ENCODE peak calls at places on chromosome 14, in eight cellular contexts. One of them, this sample, is unnamed.

GRCh38 chr14:75426332-75427125 is 1.3 kb upstream of the JDP2 start:
- DNase-seq in CD8-positive, alpha-beta memory T cell: no peak
- DNase-seq in left ventricle myocardium inferior: no peak
- DNase-seq in cardiac muscle cell: no peak
- DNase-seq in adipocyte: no peak
- DNase-seq in nucleus accumbens: no peak
- DNase-seq in GM20000: peak
- DNase-seq in fibroblast of lung: no peak
- DNase-seq in this sample: no peak

GRCh38 chr14:93056166-93056839 is 59.4 kb downstream of the ITPK1 start:
- DNase-seq in CD8-positive, alpha-beta memory T cell: no peak
- DNase-seq in left ventricle myocardium inferior: no peak
- DNase-seq in cardiac muscle cell: no peak
- DNase-seq in adipocyte: peak
- DNase-seq in nucleus accumbens: peak
- DNase-seq in GM20000: no peak
- DNase-seq in fibroblast of lung: no peak
- DNase-seq in this sample: no peak

GRCh38 chr14:38065101-38065762 is 142.5 kb upstream of the SSTR1 start:
- DNase-seq in CD8-positive, alpha-beta memory T cell: peak
- DNase-seq in left ventricle myocardium inferior: no peak
- DNase-seq in cardiac muscle cell: no peak
- DNase-seq in adipocyte: no peak
- DNase-seq in nucleus accumbens: no peak
- DNase-seq in GM20000: no peak
- DNase-seq in fibroblast of lung: no peak
- DNase-seq in this sample: no peak

GRCh38 chr14:77091518-77091917 is 6.5 kb upstream of the CIPC start:
- DNase-seq in CD8-positive, alpha-beta memory T cell: no peak
- DNase-seq in left ventricle myocardium inferior: no peak
- DNase-seq in cardiac muscle cell: no peak
- DNase-seq in adipocyte: no peak
- DNase-seq in nucleus accumbens: no peak
- DNase-seq in GM20000: no peak
- DNase-seq in fibroblast of lung: no peak
- DNase-seq in this sample: no peak

GRCh38 chr14:97301931-97302559 is 504.9 kb downstream of the VRK1 start:
- DNase-seq in CD8-positive, alpha-beta memory T cell: no peak
- DNase-seq in left ventricle myocardium inferior: no peak
- DNase-seq in cardiac muscle cell: no peak
- DNase-seq in adipocyte: no peak
- DNase-seq in nucleus accumbens: no peak
- DNase-seq in GM20000: no peak
- DNase-seq in fibroblast of lung: no peak
- DNase-seq in this sample: no peak

GRCh38 chr14:101475468-101476257 is 85.6 kb upstream of the DIO3 start:
- DNase-seq in CD8-positive, alpha-beta memory T cell: no peak
- DNase-seq in left ventricle myocardium inferior: no peak
- DNase-seq in cardiac muscle cell: peak
- DNase-seq in adipocyte: peak
- DNase-seq in nucleus accumbens: no peak
- DNase-seq in GM20000: no peak
- DNase-seq in fibroblast of lung: peak
- DNase-seq in this sample: peak

GRCh38 chr14:28061006-28061405 is 705.6 kb upstream of the FOXG1 start:
- DNase-seq in CD8-positive, alpha-beta memory T cell: no peak
- DNase-seq in left ventricle myocardium inferior: no peak
- DNase-seq in cardiac muscle cell: no peak
- DNase-seq in adipocyte: no peak
- DNase-seq in nucleus accumbens: no peak
- DNase-seq in GM20000: no peak
- DNase-seq in fibroblast of lung: peak
- DNase-seq in this sample: no peak

GRCh38 chr14:94584591-94585280 is 3.5 kb downstream of the SERPINA5 start:
- DNase-seq in CD8-positive, alpha-beta memory T cell: no peak
- DNase-seq in left ventricle myocardium inferior: no peak
- DNase-seq in cardiac muscle cell: peak
- DNase-seq in adipocyte: no peak
- DNase-seq in nucleus accumbens: no peak
- DNase-seq in GM20000: no peak
- DNase-seq in fibroblast of lung: no peak
- DNase-seq in this sample: no peak

GRCh38 chr14:48665077-48665784 is 920.9 kb downstream of the RPS29 start:
- DNase-seq in CD8-positive, alpha-beta memory T cell: no peak
- DNase-seq in left ventricle myocardium inferior: no peak
- DNase-seq in cardiac muscle cell: no peak
- DNase-seq in adipocyte: no peak
- DNase-seq in nucleus accumbens: no peak
- DNase-seq in GM20000: no peak
- DNase-seq in fibroblast of lung: peak
- DNase-seq in this sample: no peak

GRCh38 chr14:91882369-91882768 is 15.0 kb upstream of the TC2N start:
- DNase-seq in CD8-positive, alpha-beta memory T cell: no peak
- DNase-seq in left ventricle myocardium inferior: no peak
- DNase-seq in cardiac muscle cell: no peak
- DNase-seq in adipocyte: no peak
- DNase-seq in nucleus accumbens: no peak
- DNase-seq in GM20000: no peak
- DNase-seq in fibroblast of lung: no peak
- DNase-seq in this sample: no peak

GRCh38 chr14:61472025-61472672 is 150.8 kb downstream of the PRKCH start:
- DNase-seq in CD8-positive, alpha-beta memory T cell: peak
- DNase-seq in left ventricle myocardium inferior: peak
- DNase-seq in cardiac muscle cell: peak
- DNase-seq in adipocyte: peak
- DNase-seq in nucleus accumbens: no peak
- DNase-seq in GM20000: no peak
- DNase-seq in fibroblast of lung: peak
- DNase-seq in this sample: peak

GRCh38 chr14:52790756-52791203 is 627 bp downstream of the GNPNAT1 start:
- DNase-seq in CD8-positive, alpha-beta memory T cell: no peak
- DNase-seq in left ventricle myocardium inferior: no peak
- DNase-seq in cardiac muscle cell: no peak
- DNase-seq in adipocyte: no peak
- DNase-seq in nucleus accumbens: no peak
- DNase-seq in GM20000: no peak
- DNase-seq in fibroblast of lung: no peak
- DNase-seq in this sample: no peak

GRCh38 chr14:99730876-99731351 is 46.8 kb downstream of the CYP46A1 start:
- DNase-seq in CD8-positive, alpha-beta memory T cell: no peak
- DNase-seq in left ventricle myocardium inferior: peak
- DNase-seq in cardiac muscle cell: no peak
- DNase-seq in adipocyte: no peak
- DNase-seq in nucleus accumbens: no peak
- DNase-seq in GM20000: no peak
- DNase-seq in fibroblast of lung: no peak
- DNase-seq in this sample: no peak

GRCh38 chr14:78790262-78790661 is 620.1 kb downstream of the NRXN3 start:
- DNase-seq in CD8-positive, alpha-beta memory T cell: no peak
- DNase-seq in left ventricle myocardium inferior: no peak
- DNase-seq in cardiac muscle cell: no peak
- DNase-seq in adipocyte: no peak
- DNase-seq in nucleus accumbens: no peak
- DNase-seq in GM20000: no peak
- DNase-seq in fibroblast of lung: no peak
- DNase-seq in this sample: no peak

GRCh38 chr14:74950795-74951442 is 4.5 kb downstream of the PGF start:
- DNase-seq in CD8-positive, alpha-beta memory T cell: no peak
- DNase-seq in left ventricle myocardium inferior: no peak
- DNase-seq in cardiac muscle cell: no peak
- DNase-seq in adipocyte: no peak
- DNase-seq in nucleus accumbens: no peak
- DNase-seq in GM20000: no peak
- DNase-seq in fibroblast of lung: no peak
- DNase-seq in this sample: no peak

GRCh38 chr14:55851301-55851700 is 266.9 kb upstream of the PELI2 start:
- DNase-seq in CD8-positive, alpha-beta memory T cell: no peak
- DNase-seq in left ventricle myocardium inferior: no peak
- DNase-seq in cardiac muscle cell: no peak
- DNase-seq in adipocyte: peak
- DNase-seq in nucleus accumbens: no peak
- DNase-seq in GM20000: no peak
- DNase-seq in fibroblast of lung: no peak
- DNase-seq in this sample: no peak

GRCh38 chr14:88013750-88014349 is 8.9 kb downstream of the GPR65 start:
- DNase-seq in CD8-positive, alpha-beta memory T cell: peak
- DNase-seq in left ventricle myocardium inferior: peak
- DNase-seq in cardiac muscle cell: peak
- DNase-seq in adipocyte: peak
- DNase-seq in nucleus accumbens: peak
- DNase-seq in GM20000: peak
- DNase-seq in fibroblast of lung: peak
- DNase-seq in this sample: peak

GRCh38 chr14:53310412-53310811 is 157.3 kb upstream of the DDHD1 start:
- DNase-seq in CD8-positive, alpha-beta memory T cell: no peak
- DNase-seq in left ventricle myocardium inferior: no peak
- DNase-seq in cardiac muscle cell: no peak
- DNase-seq in adipocyte: no peak
- DNase-seq in nucleus accumbens: no peak
- DNase-seq in GM20000: no peak
- DNase-seq in fibroblast of lung: no peak
- DNase-seq in this sample: no peak

GRCh38 chr14:80522936-80523335 is 311.6 kb upstream of the DIO2 start:
- DNase-seq in CD8-positive, alpha-beta memory T cell: no peak
- DNase-seq in left ventricle myocardium inferior: no peak
- DNase-seq in cardiac muscle cell: no peak
- DNase-seq in adipocyte: peak
- DNase-seq in nucleus accumbens: no peak
- DNase-seq in GM20000: no peak
- DNase-seq in fibroblast of lung: no peak
- DNase-seq in this sample: no peak

GRCh38 chr14:76346391-76347160 is 29.4 kb upstream of the ESRRB start:
- DNase-seq in CD8-positive, alpha-beta memory T cell: no peak
- DNase-seq in left ventricle myocardium inferior: no peak
- DNase-seq in cardiac muscle cell: peak
- DNase-seq in adipocyte: no peak
- DNase-seq in nucleus accumbens: no peak
- DNase-seq in GM20000: no peak
- DNase-seq in fibroblast of lung: no peak
- DNase-seq in this sample: no peak

GRCh38 chr14:76126066-76126465 is 25.7 kb upstream of the GPATCH2L start:
- DNase-seq in CD8-positive, alpha-beta memory T cell: no peak
- DNase-seq in left ventricle myocardium inferior: no peak
- DNase-seq in cardiac muscle cell: no peak
- DNase-seq in adipocyte: no peak
- DNase-seq in nucleus accumbens: no peak
- DNase-seq in GM20000: no peak
- DNase-seq in fibroblast of lung: no peak
- DNase-seq in this sample: no peak

GRCh38 chr14:103127861-103128598 is 4.8 kb downstream of the TNFAIP2 start:
- DNase-seq in CD8-positive, alpha-beta memory T cell: no peak
- DNase-seq in left ventricle myocardium inferior: no peak
- DNase-seq in cardiac muscle cell: no peak
- DNase-seq in adipocyte: no peak
- DNase-seq in nucleus accumbens: no peak
- DNase-seq in GM20000: no peak
- DNase-seq in fibroblast of lung: no peak
- DNase-seq in this sample: no peak

GRCh38 chr14:85528080-85528881 is 1.7 kb upstream of the FLRT2 start:
- DNase-seq in CD8-positive, alpha-beta memory T cell: no peak
- DNase-seq in left ventricle myocardium inferior: no peak
- DNase-seq in cardiac muscle cell: peak
- DNase-seq in adipocyte: peak
- DNase-seq in nucleus accumbens: no peak
- DNase-seq in GM20000: no peak
- DNase-seq in fibroblast of lung: peak
- DNase-seq in this sample: peak

GRCh38 chr14:102516531-102517411 is 7.2 kb upstream of the ANKRD9 start:
- DNase-seq in CD8-positive, alpha-beta memory T cell: peak
- DNase-seq in left ventricle myocardium inferior: peak
- DNase-seq in cardiac muscle cell: no peak
- DNase-seq in adipocyte: peak
- DNase-seq in nucleus accumbens: peak
- DNase-seq in GM20000: peak
- DNase-seq in fibroblast of lung: no peak
- DNase-seq in this sample: no peak

GRCh38 chr14:50943261-50943942 is 881 bp downstream of the PYGL start:
- DNase-seq in CD8-positive, alpha-beta memory T cell: no peak
- DNase-seq in left ventricle myocardium inferior: peak
- DNase-seq in cardiac muscle cell: peak
- DNase-seq in adipocyte: peak
- DNase-seq in nucleus accumbens: no peak
- DNase-seq in GM20000: no peak
- DNase-seq in fibroblast of lung: peak
- DNase-seq in this sample: no peak

GRCh38 chr14:52834440-52834842 is 43.0 kb upstream of the GNPNAT1 start:
- DNase-seq in CD8-positive, alpha-beta memory T cell: no peak
- DNase-seq in left ventricle myocardium inferior: no peak
- DNase-seq in cardiac muscle cell: peak
- DNase-seq in adipocyte: peak
- DNase-seq in nucleus accumbens: no peak
- DNase-seq in GM20000: no peak
- DNase-seq in fibroblast of lung: peak
- DNase-seq in this sample: peak

GRCh38 chr14:51039285-51039684 is 55.6 kb downstream of the TRIM9 start:
- DNase-seq in CD8-positive, alpha-beta memory T cell: no peak
- DNase-seq in left ventricle myocardium inferior: no peak
- DNase-seq in cardiac muscle cell: no peak
- DNase-seq in adipocyte: no peak
- DNase-seq in nucleus accumbens: no peak
- DNase-seq in GM20000: no peak
- DNase-seq in fibroblast of lung: no peak
- DNase-seq in this sample: no peak

GRCh38 chr14:75648066-75648838 is 12.4 kb downstream of the ERG28 start:
- DNase-seq in CD8-positive, alpha-beta memory T cell: no peak
- DNase-seq in left ventricle myocardium inferior: peak
- DNase-seq in cardiac muscle cell: peak
- DNase-seq in adipocyte: peak
- DNase-seq in nucleus accumbens: peak
- DNase-seq in GM20000: no peak
- DNase-seq in fibroblast of lung: peak
- DNase-seq in this sample: peak

GRCh38 chr14:103607822-103608221 is 21.2 kb upstream of the KLC1 start:
- DNase-seq in CD8-positive, alpha-beta memory T cell: no peak
- DNase-seq in left ventricle myocardium inferior: no peak
- DNase-seq in cardiac muscle cell: no peak
- DNase-seq in adipocyte: no peak
- DNase-seq in nucleus accumbens: no peak
- DNase-seq in GM20000: no peak
- DNase-seq in fibroblast of lung: no peak
- DNase-seq in this sample: no peak

GRCh38 chr14:93156693-93157369 is 27.9 kb downstream of the MOAP1 start:
- DNase-seq in CD8-positive, alpha-beta memory T cell: no peak
- DNase-seq in left ventricle myocardium inferior: no peak
- DNase-seq in cardiac muscle cell: no peak
- DNase-seq in adipocyte: no peak
- DNase-seq in nucleus accumbens: no peak
- DNase-seq in GM20000: no peak
- DNase-seq in fibroblast of lung: no peak
- DNase-seq in this sample: no peak

GRCh38 chr14:99215277-99215676 is 56.7 kb downstream of the BCL11B start:
- DNase-seq in CD8-positive, alpha-beta memory T cell: no peak
- DNase-seq in left ventricle myocardium inferior: no peak
- DNase-seq in cardiac muscle cell: peak
- DNase-seq in adipocyte: peak
- DNase-seq in nucleus accumbens: no peak
- DNase-seq in GM20000: no peak
- DNase-seq in fibroblast of lung: peak
- DNase-seq in this sample: peak

GRCh38 chr14:64137657-64138290 is 156.4 kb downstream of the ESR2 start:
- DNase-seq in CD8-positive, alpha-beta memory T cell: no peak
- DNase-seq in left ventricle myocardium inferior: no peak
- DNase-seq in cardiac muscle cell: peak
- DNase-seq in adipocyte: no peak
- DNase-seq in nucleus accumbens: no peak
- DNase-seq in GM20000: peak
- DNase-seq in fibroblast of lung: no peak
- DNase-seq in this sample: no peak

This sample was measured in fibroblast of the conjunctiva.